ENCODE peak calls at places on chromosomes 7 and 10, in seven cellular contexts. I is HepG2, Q is GM12878, P is A549, J is ovary, R is SK-N-SH, T is suprapubic skin. Y is an unnamed sample.

GRCh38 chr7:158013085-158013668 is 574.4 kb downstream of the PTPRN2 start:
- DNase-seq in I (no peak), Q (no peak), P (no peak), J (no peak), R (no peak), T (no peak), Y (no peak)

GRCh38 chr7:137591444-137591843 is 247.9 kb upstream of the PTN start:
- DNase-seq in I (no peak), Q (no peak), P (no peak), J (no peak), R (no peak), T (no peak), Y (no peak)

GRCh38 chr10:72058347-72058898 is 29.9 kb downstream of the SPOCK2 start:
- DNase-seq in I (no peak), Q (no peak), P (no peak), J (no peak), R (no peak), T (no peak), Y (no peak)

GRCh38 chr10:132516771-132517725 is 20.5 kb upstream of the INPP5A start:
- DNase-seq in I (peak; percentile 92), Q (no peak), P (peak; percentile 94), J (peak; percentile 95), R (peak; percentile 85), T (peak; percentile 93), Y (peak; percentile 94)

GRCh38 chr10:99779335-99779734 is 3.1 kb upstream of the ABCC2 start:
- DNase-seq in I (peak; percentile 76), Q (no peak), P (no peak), J (no peak), R (no peak), T (no peak), Y (no peak)

GRCh38 chr10:95841711-95842498 is 65.9 kb upstream of the CC2D2B start:
- DNase-seq in I (peak; percentile 57), Q (no peak), P (peak; percentile 35), J (no peak), R (peak; percentile 44), T (no peak), Y (no peak)

GRCh38 chr7:42262907-42263466 is 26.0 kb upstream of the GLI3 start:
- DNase-seq in I (no peak), Q (no peak), P (no peak), J (no peak), R (no peak), T (peak; percentile 79), Y (peak; percentile 40)

GRCh38 chr7:18210788-18211187 is 183.1 kb upstream of the PRPS1L1 start:
- DNase-seq in I (no peak), Q (no peak), P (no peak), J (no peak), R (no peak), T (no peak), Y (no peak)

GRCh38 chr7:157224627-157225026 is 85.9 kb downstream of the UBE3C start:
- DNase-seq in I (peak; percentile 23), Q (no peak), P (no peak), J (no peak), R (peak; percentile 48), T (no peak), Y (no peak)

GRCh38 chr7:4774007-4774406 is 1.4 kb upstream of the AP5Z1 start:
- DNase-seq in I (no peak), Q (no peak), P (no peak), J (no peak), R (no peak), T (no peak), Y (no peak)

GRCh38 chr7:141344153-141344935 is 206.9 kb upstream of the AGK start:
- DNase-seq in I (no peak), Q (no peak), P (no peak), J (no peak), R (no peak), T (no peak), Y (no peak)

GRCh38 chr10:110861930-110862677 is 9.6 kb upstream of the PDCD4 start:
- DNase-seq in I (no peak), Q (no peak), P (no peak), J (no peak), R (no peak), T (no peak), Y (no peak)

GRCh38 chr7:7641129-7641663 is 644 bp downstream of the UMAD1 start:
- DNase-seq in I (peak; percentile 20), Q (no peak), P (peak; percentile 24), J (peak; percentile 23), R (peak; percentile 46), T (no peak), Y (no peak)

GRCh38 chr10:113576853-113577252 is 24.0 kb downstream of the HABP2 start:
- DNase-seq in I (no peak), Q (no peak), P (no peak), J (no peak), R (no peak), T (no peak), Y (no peak)

GRCh38 chr7:125057974-125058373 is 128.3 kb upstream of the POT1 start:
- DNase-seq in I (peak; percentile 13), Q (no peak), P (no peak), J (no peak), R (no peak), T (no peak), Y (no peak)

GRCh38 chr7:1368150-1368681 is 91.1 kb downstream of the MICALL2 start:
- DNase-seq in I (no peak), Q (no peak), P (no peak), J (no peak), R (peak; percentile 48), T (no peak), Y (no peak)

GRCh38 chr7:139061416-139061815 is 25.6 kb upstream of the ZC3HAV1L start:
- DNase-seq in I (no peak), Q (no peak), P (no peak), J (no peak), R (no peak), T (no peak), Y (no peak)
- TF ChIP-seq EP300 in I (no peak), Q (no peak), P (no peak), J (no peak), R (no peak), T (no peak), Y (no peak)

GRCh38 chr10:28704771-28705170 is 27.4 kb downstream of the BAMBI start:
- DNase-seq in I (no peak), Q (no peak), P (no peak), J (no peak), R (peak; percentile 40), T (no peak), Y (no peak)
- TF ChIP-seq CTCF in I (no peak), Q (no peak), P (no peak), J (no peak), R (no peak), T (no peak), Y (no peak)

DNA sequence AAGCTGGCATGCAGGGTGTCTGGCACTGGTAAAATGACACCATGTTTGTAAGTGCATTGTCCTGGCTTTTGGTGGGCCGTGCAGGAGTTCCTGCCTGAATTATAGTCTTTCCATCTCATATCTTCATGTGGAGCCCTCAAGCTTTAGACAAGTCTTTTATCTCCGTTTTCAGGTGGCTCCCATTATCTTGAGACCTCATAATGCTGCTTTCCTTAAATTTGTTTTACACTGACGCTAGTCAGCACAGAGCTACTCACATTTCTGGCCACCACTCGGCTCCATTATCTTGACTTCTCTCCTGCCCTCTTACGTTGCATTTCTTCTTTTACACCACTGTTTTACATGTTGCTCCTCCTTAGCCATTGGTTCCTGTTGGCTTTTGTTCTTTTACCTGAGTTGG is 37.2 kb downstream of the LRRC4 start:
- DNase-seq in I (no peak), Q (no peak), P (no peak), J (no peak), R (no peak), T (no peak), Y (no peak)
- TF ChIP-seq EP300 in I (no peak), Q (no peak), P (no peak), J (no peak), R (no peak), T (no peak), Y (no peak)

GRCh38 chr10:13414855-13415254 is 66.8 kb upstream of the SEPHS1 start:
- DNase-seq in I (peak; percentile 88), Q (no peak), P (no peak), J (no peak), R (peak; percentile 36), T (no peak), Y (no peak)
- TF ChIP-seq CTCF in I (peak; percentile 83), Q (no peak), P (no peak), J (no peak), R (peak; percentile 33), T (no peak), Y (no peak)

GRCh38 chr7:20188551-20188950 is 28.6 kb downstream of the MACC1 start:
- DNase-seq in I (no peak), Q (no peak), P (no peak), J (no peak), R (no peak), T (no peak), Y (no peak)

GRCh38 chr7:20185988-20186387 is 31.2 kb downstream of the MACC1 start:
- DNase-seq in I (no peak), Q (no peak), P (no peak), J (no peak), R (no peak), T (no peak), Y (no peak)

DNA sequence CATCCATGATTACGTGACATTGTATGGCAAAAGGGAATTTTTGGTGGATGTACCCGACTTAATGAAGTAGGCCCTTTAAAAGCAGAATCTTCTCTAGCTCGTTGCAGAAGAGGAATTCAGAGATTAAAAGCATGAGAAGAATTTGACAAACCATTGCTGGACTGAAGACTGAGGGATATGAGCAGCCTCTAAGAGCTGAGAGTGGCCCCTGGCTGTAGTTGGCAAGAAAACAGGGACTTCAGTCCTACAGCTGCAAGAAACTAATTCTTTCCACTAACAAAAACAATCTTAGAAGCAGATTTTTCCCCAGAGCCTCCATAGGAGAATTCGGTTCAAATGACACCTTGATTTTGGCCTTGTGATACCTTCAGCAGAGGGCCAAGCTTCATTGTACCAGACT is 34.1 kb downstream of the MACC1 start:
- DNase-seq in I (no peak), Q (no peak), P (no peak), J (no peak), R (no peak), T (no peak), Y (no peak)
- TF ChIP-seq EP300 in I (no peak), Q (no peak), P (no peak), J (no peak), R (no peak), T (no peak), Y (no peak)

DNA sequence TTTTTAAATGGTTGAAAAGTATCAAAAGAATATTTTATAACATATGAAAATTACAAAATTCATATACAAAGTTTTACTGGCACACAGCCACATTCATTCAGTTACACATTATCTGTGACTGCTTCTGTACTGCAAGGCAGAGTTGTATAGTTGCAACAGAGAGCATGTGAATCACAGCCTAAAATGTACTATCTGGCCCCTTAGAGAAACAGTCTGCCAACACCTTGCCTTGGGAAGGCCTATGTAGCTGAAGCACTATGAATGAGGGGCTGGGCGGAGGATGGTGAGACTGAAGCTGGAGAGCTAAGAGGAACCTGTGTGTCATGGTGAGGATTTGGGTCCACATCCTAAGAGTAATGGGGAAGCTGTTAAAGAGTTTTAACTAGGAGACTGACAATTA is 35.7 kb downstream of the PDZD8 start:
- DNase-seq in I (no peak), Q (no peak), P (no peak), J (no peak), R (no peak), T (no peak), Y (no peak)
- TF ChIP-seq CTCF in I (no peak), Q (no peak), P (no peak), J (no peak), R (no peak), T (no peak), Y (no peak)

Y was measured in upper lobe of left lung.